ENCODE peak calls at places on chromosome X, in four cellular contexts. One of them, this sample, is unnamed.

GRCh38 chrX:118383120-118383519 is 37.2 kb downstream of the WDR44 start:
- DNase-seq in left cardiac atrium: no peak
- DNase-seq in A172: no peak
- DNase-seq in kidney glomerular epithelial cell: peak
- DNase-seq in this sample: no peak

GRCh38 chrX:110248582-110248981 is 69.3 kb downstream of the AMMECR1 start:
- DNase-seq in left cardiac atrium: no peak
- DNase-seq in kidney glomerular epithelial cell: no peak
- DNase-seq in A172: no peak
- DNase-seq in this sample: no peak

GRCh38 chrX:38175140-38175539 is 45.5 kb downstream of the SRPX start:
- DNase-seq in kidney glomerular epithelial cell: peak
- DNase-seq in A172: peak
- DNase-seq in left cardiac atrium: no peak
- DNase-seq in this sample: peak

GRCh38 chrX:55161581-55161980 is 58.6 kb upstream of the PAGE5 start:
- DNase-seq in left cardiac atrium: no peak
- DNase-seq in A172: no peak
- DNase-seq in kidney glomerular epithelial cell: peak
- DNase-seq in this sample: no peak

GRCh38 chrX:40090050-40090804 is 7.5 kb downstream of the BCOR start:
- DNase-seq in kidney glomerular epithelial cell: no peak
- DNase-seq in A172: no peak
- DNase-seq in left cardiac atrium: peak
- DNase-seq in this sample: no peak

GRCh38 chrX:134780908-134781307 is 122.6 kb upstream of the PLAC1 start:
- DNase-seq in left cardiac atrium: no peak
- DNase-seq in A172: no peak
- DNase-seq in kidney glomerular epithelial cell: no peak
- DNase-seq in this sample: no peak

GRCh38 chrX:49102221-49102620 is 21.3 kb downstream of the GPKOW start:
- DNase-seq in kidney glomerular epithelial cell: no peak
- DNase-seq in left cardiac atrium: no peak
- DNase-seq in A172: no peak
- DNase-seq in this sample: no peak

GRCh38 chrX:139091878-139092277 is 380.4 kb upstream of the FGF13 start:
- DNase-seq in left cardiac atrium: no peak
- DNase-seq in A172: no peak
- DNase-seq in kidney glomerular epithelial cell: no peak
- DNase-seq in this sample: no peak

GRCh38 chrX:104430720-104431119 is 135.3 kb upstream of the IL1RAPL2 start:
- DNase-seq in A172: no peak
- DNase-seq in left cardiac atrium: no peak
- DNase-seq in kidney glomerular epithelial cell: peak
- DNase-seq in this sample: peak

GRCh38 chrX:40434947-40435346 is 145.8 kb upstream of the ATP6AP2 start:
- DNase-seq in left cardiac atrium: peak
- DNase-seq in kidney glomerular epithelial cell: no peak
- DNase-seq in A172: no peak
- DNase-seq in this sample: no peak

This sample was measured in Caki2.